ENCODE peak calls at places on chromosomes 4 and X, in six cellular contexts. V is astrocyte of the cerebellum, O is endothelial cell of umbilical vein, X is astrocyte of the spinal cord, W is RWPE2, P is Peyer's patch. N is an unnamed sample.
A peak's percentile ranks its signal among the peaks of the same experiment; 100 is the strongest.

GRCh38 chr4:11497212-11497806 is 68.6 kb upstream of the HS3ST1 start:
- DNase-seq in V (no peak), O (no peak), X (no peak), W (no peak), P (peak; percentile 48), N (no peak)

GRCh38 chr4:833731-834367 is 7.9 kb upstream of the CPLX1 start:
- DNase-seq in V (no peak), O (no peak), X (no peak), W (no peak), P (no peak), N (no peak)

GRCh38 chr4:110821186-110821585 is 198.3 kb upstream of the PITX2 start:
- DNase-seq in V (no peak), O (no peak), X (no peak), W (no peak), P (no peak), N (no peak)

GRCh38 chr4:16916719-16917337 is 18.4 kb upstream of the LDB2 start:
- DNase-seq in V (no peak), O (peak; percentile 74), X (peak; percentile 16), W (no peak), P (peak; percentile 56), N (peak; percentile 42)

GRCh38 chr4:138736362-138736761 is 279.2 kb upstream of the NOCT start:
- DNase-seq in V (peak; percentile 2), O (peak; percentile 75), X (peak; percentile 45), W (no peak), P (no peak), N (peak; percentile 47)

GRCh38 chr4:60042941-60043340 is 1157.2 kb upstream of the ADGRL3 start:
- DNase-seq in V (no peak), O (no peak), X (no peak), W (no peak), P (no peak), N (no peak)

GRCh38 chrX:54794795-54795194 is 3.3 kb downstream of the ITIH6 start:
- DNase-seq in V (no peak), O (no peak), X (no peak), W (no peak), P (no peak), N (no peak)

GRCh38 chr4:140790765-140791164 is 34.6 kb upstream of the TBC1D9 start:
- DNase-seq in V (no peak), O (no peak), X (no peak), W (no peak), P (peak; percentile 87), N (peak; percentile 37)

GRCh38 chr4:31307026-31307425 is 586.9 kb downstream of the PCDH7 start:
- DNase-seq in V (no peak), O (no peak), X (peak; percentile 7), W (no peak), P (no peak), N (no peak)

GRCh38 chr4:146095091-146095690 is 80.3 kb upstream of the LSM6 start:
- DNase-seq in V (peak; percentile 55), O (peak; percentile 61), X (peak; percentile 68), W (no peak), P (peak; percentile 78), N (peak; percentile 83)

GRCh38 chr4:99202536-99202935 is 16.5 kb downstream of the ADH6 start:
- DNase-seq in V (no peak), O (no peak), X (no peak), W (no peak), P (no peak), N (peak; percentile 85)

GRCh38 chr4:40245794-40246546 is 49.1 kb downstream of the RHOH start:
- DNase-seq in V (no peak), O (no peak), X (no peak), W (no peak), P (peak; percentile 41), N (no peak)

GRCh38 chr4:28151314-28151713 is 1290.7 kb downstream of the STIM2 start:
- DNase-seq in V (no peak), O (no peak), X (no peak), W (no peak), P (no peak), N (no peak)

GRCh38 chr4:6465985-6466384 is 6.4 kb downstream of the PPP2R2C start:
- DNase-seq in V (no peak), O (no peak), X (no peak), W (no peak), P (no peak), N (no peak)

GRCh38 chr4:164108971-164109370 is 614.5 kb downstream of the TMA16 start:
- DNase-seq in V (no peak), O (no peak), X (no peak), W (no peak), P (no peak), N (no peak)

GRCh38 chr4:162497564-162498167 is 333.9 kb upstream of the FSTL5 start:
- DNase-seq in V (peak; percentile 23), O (peak; percentile 24), X (peak; percentile 48), W (no peak), P (no peak), N (peak; percentile 64)

GRCh38 chr4:18388029-18388428 is 366.5 kb upstream of the LCORL start:
- DNase-seq in V (peak; percentile 22), O (peak; percentile 4), X (no peak), W (no peak), P (no peak), N (no peak)

GRCh38 chr4:152289963-152290362 is 245.9 kb downstream of the FBXW7 start:
- DNase-seq in V (no peak), O (no peak), X (no peak), W (no peak), P (no peak), N (peak; percentile 16)

GRCh38 chrX:133190877-133191738 is 27.0 kb downstream of the TFDP3 start:
- DNase-seq in V (no peak), O (no peak), X (no peak), W (no peak), P (no peak), N (no peak)

GRCh38 chrX:130108647-130109428 is 1.5 kb downstream of the ELF4 start:
- DNase-seq in V (no peak), O (no peak), X (peak; percentile 24), W (no peak), P (peak; percentile 84), N (no peak)

GRCh38 chr4:88104902-88105610 is 53.4 kb downstream of the ABCG2 start:
- DNase-seq in V (peak; percentile 72), O (peak; percentile 87), X (peak; percentile 81), W (no peak), P (no peak), N (peak; percentile 55)

GRCh38 chr4:16597829-16598228 is 300.6 kb downstream of the LDB2 start:
- DNase-seq in V (no peak), O (peak; percentile 95), X (peak; percentile 64), W (no peak), P (no peak), N (peak; percentile 64)

DNA sequence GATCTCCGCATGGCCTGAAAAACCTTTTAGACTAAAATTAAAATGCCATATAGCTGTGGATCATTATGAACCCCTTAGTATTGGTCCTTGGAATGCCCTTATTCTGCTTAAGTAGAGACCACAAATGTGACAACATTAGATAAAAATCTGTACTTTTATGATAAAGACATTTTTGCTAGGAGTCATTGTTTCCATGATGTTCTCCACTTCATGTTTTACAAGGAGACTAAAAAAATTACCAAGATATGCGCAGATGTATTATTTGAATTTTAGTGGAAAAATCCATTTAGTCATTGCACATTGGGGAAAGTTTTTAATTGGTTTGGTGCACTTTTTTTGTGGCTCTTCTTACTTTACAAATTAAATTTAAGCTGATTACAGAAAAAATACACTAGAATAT is 85.1 kb upstream of the HPRT1 start:
- DNase-seq in V (no peak), O (peak; percentile 6), X (no peak), W (no peak), P (no peak), N (no peak)
- H3K4me3 ChIP-seq in V (peak overlapping the region; percentile 77), O (no peak overlapping the region), X (peak overlapping the region; percentile 85), W (peak overlapping the region; percentile 61), P (no peak overlapping the region), N (peak overlapping the region; percentile 83)

DNA sequence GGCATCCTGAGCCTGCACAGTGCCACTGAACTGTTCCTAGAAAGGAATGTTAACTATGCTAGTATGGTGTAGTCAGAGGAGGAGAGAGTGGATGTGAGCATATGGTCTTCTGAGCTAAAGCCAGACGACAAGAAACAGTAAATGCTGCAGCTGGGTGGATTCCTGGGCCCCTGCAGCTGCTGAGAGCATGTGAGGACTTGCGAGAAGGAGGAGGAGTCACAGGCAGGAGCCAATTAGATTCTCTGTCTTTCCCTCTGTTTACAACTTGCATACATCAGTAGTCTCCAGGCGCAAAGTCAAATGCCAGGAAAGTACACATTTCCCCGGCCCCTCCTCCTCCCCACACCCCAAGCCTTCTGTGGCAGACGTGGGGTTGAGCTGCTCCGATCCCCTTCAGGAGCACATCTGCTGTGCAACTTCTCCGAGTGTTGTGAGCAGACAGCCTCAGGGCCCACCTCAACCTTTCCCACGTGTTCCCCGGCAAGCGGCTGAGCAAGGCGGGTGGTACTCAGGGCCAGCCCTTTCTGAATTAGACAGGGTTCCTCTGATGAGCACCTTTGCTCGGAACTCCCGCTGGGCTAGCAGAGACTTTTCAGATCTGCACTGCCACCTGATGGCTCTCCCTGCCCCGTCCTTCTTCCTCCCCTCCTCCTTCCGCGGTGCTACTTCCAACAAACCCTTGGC is 108.7 kb upstream of the ATP6AP2 start:
- DNase-seq in V (peak; percentile 43), O (peak; percentile 14), X (peak; percentile 71), W (no peak), P (peak; percentile 53), N (peak; percentile 60)
- TF ChIP-seq CTCF in V (no peak), O (no peak), X (no peak), W (peak; percentile 13), P (no peak), N (no peak)

GRCh38 chrX:63755892-63756291 is 29.1 kb downstream of the ARHGEF9 start:
- DNase-seq in V (no peak), O (no peak), X (no peak), W (no peak), P (no peak), N (no peak)

GRCh38 chrX:63754141-63754859 is 30.7 kb downstream of the ARHGEF9 start:
- DNase-seq in V (no peak), O (peak; percentile 46), X (peak; percentile 7), W (no peak), P (peak; percentile 52), N (peak; percentile 29)

GRCh38 chrX:63751481-63751880 is 33.5 kb downstream of the ARHGEF9 start:
- DNase-seq in V (no peak), O (no peak), X (no peak), W (no peak), P (no peak), N (no peak)

GRCh38 chrX:63750846-63751245 is 34.2 kb downstream of the ARHGEF9 start:
- DNase-seq in V (no peak), O (no peak), X (no peak), W (no peak), P (no peak), N (no peak)

DNA sequence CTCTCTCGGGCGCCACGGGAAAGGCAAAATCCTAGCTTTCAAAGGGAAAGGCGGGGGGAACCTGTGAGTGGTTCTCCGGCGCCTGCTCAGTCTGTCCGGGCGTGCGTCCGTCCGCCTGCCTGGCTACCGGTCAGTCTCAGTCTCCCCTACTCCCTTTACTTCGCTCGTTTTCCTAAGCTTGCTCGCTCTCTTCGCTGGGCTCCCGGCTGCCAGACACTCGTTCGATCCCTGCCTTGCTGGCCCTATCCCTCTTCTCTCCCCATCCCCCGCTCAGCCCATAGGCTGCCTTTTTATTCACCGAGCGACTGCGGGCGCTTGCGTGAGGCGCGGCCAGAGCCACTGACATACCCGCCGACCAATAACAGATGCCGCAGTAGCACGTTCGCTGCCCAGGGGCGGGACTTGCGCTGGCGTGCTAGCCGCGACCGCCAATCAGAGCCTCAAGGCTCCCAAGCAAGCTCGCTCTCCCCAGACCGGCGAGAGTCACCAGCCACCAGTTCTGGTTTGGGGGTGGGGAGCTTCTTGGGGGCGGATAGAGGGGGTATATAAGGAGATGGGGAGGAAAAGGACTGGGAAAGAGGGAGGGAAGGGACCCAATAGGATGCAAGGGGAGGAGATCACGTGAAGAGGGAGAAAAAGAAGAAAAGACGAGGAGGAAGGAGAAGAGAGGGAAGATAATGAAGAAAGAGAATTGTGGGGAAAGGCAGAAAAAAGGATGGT is 30.0 kb downstream of the ARHGEF9 start:
- DNase-seq in V (peak; percentile 82), O (peak; percentile 96), X (peak; percentile 96), W (peak; percentile 84), P (peak; percentile 96), N (peak; percentile 95)
- H3K4me3 ChIP-seq in V (peak overlapping the region; percentile 60), O (peak overlapping the region; percentile 61), X (peak overlapping the region; percentile 67), W (peak overlapping the region; percentile 49), P (peak overlapping the region; percentile 58), N (peak overlapping the region; percentile 74)

GRCh38 chr4:24529555-24529954 is 54.8 kb downstream of the DHX15 start:
- DNase-seq in V (no peak), O (no peak), X (no peak), W (no peak), P (no peak), N (no peak)
- TF ChIP-seq CTCF in V (no peak), O (no peak), X (no peak), W (no peak), P (no peak), N (no peak)